ENCODE peak calls at places on chromosomes 4 and X, in nine cellular contexts. Y, S, E, R, Z, C, B, G and N are unnamed samples.

GRCh38 chr4:87304659-87305277 is 17.9 kb downstream of the HSD17B13 start:
- DNase-seq in C (no peak), E (no peak), Y (no peak), B (no peak), Z (no peak), G (no peak), S (no peak), R (no peak), N (no peak)

GRCh38 chr4:186701273-186701672 is 22.4 kb downstream of the FAT1 start:
- DNase-seq in Z (no peak), S (peak), R (peak), E (peak), C (no peak), Y (no peak), B (no peak), G (no peak), N (no peak)

GRCh38 chr4:185933078-185933581 is 121.1 kb upstream of the SORBS2 start:
- DNase-seq in G (no peak), R (no peak), Z (no peak), E (no peak), S (peak), C (no peak), Y (no peak), B (no peak), N (no peak)

GRCh38 chrX:7085879-7086278 is 61.6 kb upstream of the STS start:
- DNase-seq in Y (no peak), Z (no peak), R (no peak), B (no peak), G (no peak), C (no peak), E (no peak), S (no peak), N (no peak)

GRCh38 chr4:139656614-139657486 is 8.8 kb upstream of the MGST2 start:
- DNase-seq in C (no peak), B (peak), S (peak), Y (peak), R (peak), G (peak), Z (no peak), E (peak), N (no peak)

GRCh38 chrX:69362354-69362753 is 141.8 kb upstream of the NALF2 start:
- DNase-seq in Z (no peak), G (no peak), C (no peak), S (no peak), B (no peak), Y (no peak), E (no peak), R (no peak), N (no peak)

GRCh38 chr4:21827575-21827974 is 121.0 kb downstream of the KCNIP4 start:
- DNase-seq in B (no peak), Y (no peak), S (no peak), R (no peak), G (no peak), C (no peak), Z (no peak), E (no peak), N (no peak)

GRCh38 chr4:102429553-102429952 is 71.6 kb upstream of the NFKB1 start:
- DNase-seq in S (no peak), C (no peak), E (no peak), Z (no peak), Y (no peak), B (no peak), R (no peak), G (no peak), N (no peak)

GRCh38 chrX:148365233-148365632 is 135.2 kb upstream of the AFF2 start:
- DNase-seq in Z (no peak), E (no peak), R (peak), B (no peak), S (no peak), G (no peak), C (no peak), Y (no peak), N (no peak)

GRCh38 chr4:8191136-8191747 is 7.8 kb upstream of the SH3TC1 start:
- DNase-seq in Z (peak), G (no peak), S (peak), R (peak), E (no peak), Y (peak), C (no peak), B (peak), N (no peak)

GRCh38 chrX:38672646-38673045 is 111.3 kb downstream of the TSPAN7 start:
- DNase-seq in Z (no peak), S (no peak), R (no peak), B (no peak), C (no peak), Y (no peak), E (no peak), G (no peak), N (no peak)

GRCh38 chrX:115650916-115651315 is 89.9 kb downstream of the PLS3 start:
- DNase-seq in Z (no peak), B (no peak), G (no peak), R (peak), C (no peak), S (no peak), Y (no peak), E (peak), N (no peak)

GRCh38 chr4:187286536-187286935 is 562.9 kb upstream of the FAT1 start:
- DNase-seq in B (no peak), R (no peak), G (no peak), E (no peak), S (no peak), Y (no peak), Z (no peak), C (no peak), N (no peak)

GRCh38 chr4:24795666-24796381 is 451 bp downstream of the SOD3 start:
- DNase-seq in C (no peak), E (no peak), Y (no peak), R (peak), Z (no peak), S (no peak), B (no peak), G (no peak), N (no peak)

GRCh38 chr4:122665148-122665547 is 44.3 kb upstream of the IL21 start:
- DNase-seq in G (no peak), Y (no peak), B (no peak), S (no peak), R (no peak), C (no peak), E (no peak), Z (no peak), N (no peak)
- H3K27ac ChIP-seq in G (no peak), Y (no peak), B (no peak), S (no peak), R (no peak), C (no peak), E (no peak), Z (no peak), N (no peak)

DNA sequence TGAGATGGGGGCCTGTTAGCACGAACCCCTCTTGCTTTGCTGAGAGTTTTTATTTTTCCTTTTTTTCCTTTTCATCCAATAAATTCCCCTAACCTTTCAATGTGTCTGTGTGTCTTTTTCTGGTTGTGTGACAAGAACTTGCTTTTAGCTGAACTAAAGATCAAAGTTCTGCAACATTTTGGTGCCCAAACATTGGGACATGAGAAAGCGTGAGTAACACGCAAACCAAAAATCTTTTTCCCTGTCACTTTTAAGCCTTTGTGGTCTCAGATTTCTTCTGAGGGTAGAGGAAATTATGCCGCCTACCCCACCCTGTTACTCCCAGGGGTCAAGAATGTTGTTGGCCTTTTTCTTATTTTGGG is 141.8 kb upstream of the CPXCR1 start:
- DNase-seq in Y (no peak), Z (no peak), C (no peak), B (no peak), E (no peak), R (no peak), G (no peak), S (no peak), N (no peak)
- H3K27ac ChIP-seq in Y (no peak), Z (no peak), C (no peak), B (peak), E (no peak), R (no peak), G (no peak), S (no peak), N (no peak)

DNA sequence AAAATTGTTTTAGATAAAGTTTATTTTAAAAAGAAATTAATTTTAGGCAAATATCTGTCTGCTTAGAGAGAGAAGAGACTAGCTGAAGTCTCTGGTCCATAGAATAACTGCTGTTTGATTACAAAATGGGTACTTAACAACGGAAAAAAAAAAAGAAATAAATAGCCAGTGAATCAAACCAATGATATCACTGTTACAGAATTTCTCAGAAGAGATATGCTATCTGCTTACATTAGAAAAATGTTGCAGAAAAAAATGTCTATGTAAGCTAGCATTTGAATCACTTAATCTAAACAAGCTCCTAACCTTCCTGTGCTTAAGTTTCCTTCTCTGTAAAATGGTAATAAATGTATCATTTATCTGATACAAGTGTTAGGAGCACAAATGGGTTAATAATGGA is 189.9 kb downstream of the IL15 start:
- DNase-seq in E (no peak), C (no peak), Z (no peak), R (no peak), S (no peak), B (no peak), G (no peak), Y (no peak), N (no peak)
- H3K27ac ChIP-seq in E (no peak), C (no peak), Z (no peak), R (no peak), S (no peak), B (no peak), G (no peak), Y (no peak), N (no peak)

GRCh38 chrX:63652086-63652775 is 132.8 kb downstream of the ARHGEF9 start:
- DNase-seq in G (no peak), E (no peak), Y (no peak), Z (no peak), R (no peak), B (no peak), C (no peak), S (no peak), N (no peak)

GRCh38 chrX:63657821-63658220 is 127.2 kb downstream of the ARHGEF9 start:
- DNase-seq in B (no peak), S (peak), Z (no peak), G (no peak), Y (peak), C (no peak), E (no peak), R (no peak), N (no peak)

GRCh38 chrX:63661676-63662075 is 123.3 kb downstream of the ARHGEF9 start:
- DNase-seq in E (no peak), Y (no peak), R (no peak), C (no peak), B (no peak), Z (no peak), S (no peak), G (no peak), N (no peak)

GRCh38 chrX:63658920-63659319 is 126.1 kb downstream of the ARHGEF9 start:
- DNase-seq in B (no peak), Z (no peak), E (no peak), C (no peak), R (no peak), G (no peak), S (peak), Y (no peak), N (no peak)

DNA sequence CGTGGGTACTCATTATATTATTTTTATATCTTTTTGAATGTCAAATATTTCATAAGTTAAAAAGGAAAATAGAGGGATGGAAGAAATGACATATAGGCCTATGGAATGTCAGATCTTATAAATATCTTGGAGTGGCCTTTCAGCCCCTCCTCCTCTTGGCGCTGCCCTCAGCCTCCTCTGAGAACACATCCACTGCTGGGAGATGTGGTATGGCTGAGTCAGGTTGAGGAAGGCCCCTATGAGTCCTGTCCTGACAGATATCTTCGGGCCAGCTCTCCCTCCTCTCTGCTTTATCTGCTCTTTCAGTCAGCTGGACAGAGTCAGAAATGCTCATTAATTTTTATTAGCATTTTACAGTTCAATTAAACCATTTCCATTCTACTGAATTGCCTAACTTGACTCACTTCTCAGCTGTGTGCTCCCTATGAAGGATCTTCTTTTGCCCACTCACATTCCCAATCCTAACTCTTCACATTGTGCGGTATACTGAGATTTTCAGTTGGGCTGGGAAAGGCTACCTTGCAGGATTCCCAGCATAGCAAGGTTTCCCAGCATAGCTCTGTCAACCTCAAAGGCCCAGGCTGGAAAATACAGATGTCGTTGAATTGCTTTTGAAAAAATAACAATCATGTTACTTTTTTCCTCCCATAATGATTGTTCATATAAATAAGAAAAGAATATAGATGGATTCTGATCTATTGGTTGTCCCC is 128.0 kb downstream of the ARHGEF9 start:
- DNase-seq in G (no peak), Z (no peak), C (no peak), Y (no peak), R (no peak), S (peak), E (no peak), B (no peak), N (no peak)
- H3K27ac ChIP-seq in G (no peak), Z (no peak), C (no peak), Y (no peak), R (no peak), S (peak), E (no peak), B (no peak), N (no peak)

GRCh38 chr4:16627999-16628398 is 270.4 kb downstream of the LDB2 start:
- DNase-seq in R (no peak), B (no peak), Z (no peak), G (no peak), C (no peak), S (no peak), E (no peak), Y (no peak), N (no peak)
- H3K27ac ChIP-seq in R (no peak), B (no peak), Z (peak), G (no peak), C (no peak), S (no peak), E (no peak), Y (no peak), N (no peak)

GRCh38 chr4:6932475-6932874 is 22.8 kb downstream of the TBC1D14 start:
- DNase-seq in B (no peak), S (no peak), R (no peak), Z (no peak), C (no peak), G (no peak), E (no peak), Y (no peak), N (no peak)
- H3K27ac ChIP-seq in B (no peak), S (no peak), R (no peak), Z (no peak), C (no peak), G (no peak), E (no peak), Y (no peak), N (peak)

GRCh38 chr4:55351824-55352223 is 5.8 kb downstream of the SRD5A3 start:
- DNase-seq in B (no peak), Z (no peak), Y (no peak), R (no peak), G (no peak), S (no peak), C (no peak), E (no peak), N (no peak)
- H3K27ac ChIP-seq in B (no peak), Z (no peak), Y (no peak), R (no peak), G (no peak), S (no peak), C (no peak), E (no peak), N (no peak)